ENCODE peak calls at places on chromosomes 2 and 18, in four cellular contexts. L is IMR-90, N is H9, G is H1. E is an unnamed sample.
A peak's percentile ranks its signal among the peaks of the same experiment; 100 is the strongest.

GRCh38 chr18:21904856-21905255 is 164.3 kb downstream of the MIB1 start:
- DNase-seq in L (no peak), G (no peak), N (no peak), E (no peak)

GRCh38 chr2:65329551-65329950 is 101.9 kb downstream of the ACTR2 start:
- DNase-seq in N (no peak), G (no peak), L (no peak), E (no peak)

GRCh38 chr18:45066210-45066609 is 385.5 kb downstream of the SETBP1 start:
- DNase-seq in G (no peak), L (no peak), N (no peak), E (no peak)

GRCh38 chr2:158181171-158181570 is 79.5 kb downstream of the UPP2 start:
- DNase-seq in G (no peak), N (no peak), L (no peak), E (no peak)

GRCh38 chr18:12236934-12237832 is 17.0 kb upstream of the CIDEA start:
- DNase-seq in G (no peak), N (peak; percentile 86), L (peak; percentile 36), E (peak; percentile 63)

GRCh38 chr2:219404954-219405353 is 13.2 kb upstream of the DES start:
- DNase-seq in G (no peak), L (no peak), N (peak; percentile 82), E (no peak)

GRCh38 chr2:64115808-64116598 is 28.2 kb downstream of the PELI1 start:
- DNase-seq in N (no peak), G (no peak), L (no peak), E (no peak)

GRCh38 chr18:57687970-57688369 is 66.3 kb upstream of the NARS1 start:
- DNase-seq in L (no peak), N (no peak), G (no peak), E (no peak)

GRCh38 chr18:58529714-58530354 is 99.1 kb downstream of the ALPK2 start:
- DNase-seq in G (peak; percentile 25), N (peak; percentile 69), L (peak; percentile 68), E (peak; percentile 86)

GRCh38 chr2:235157746-235158482 is 206.1 kb downstream of the SH3BP4 start:
- DNase-seq in N (no peak), G (no peak), L (no peak), E (peak; percentile 18)

GRCh38 chr18:74654637-74655036 is 57.0 kb downstream of the ZNF407 start:
- DNase-seq in N (no peak), L (peak; percentile 66), G (no peak), E (no peak)

GRCh38 chr2:107428781-107429180 is 397.9 kb upstream of the RGPD4 start:
- DNase-seq in L (no peak), G (no peak), N (no peak), E (no peak)

GRCh38 chr2:179837408-179837807 is 24.0 kb downstream of the ZNF385B start:
- DNase-seq in L (peak; percentile 46), G (no peak), N (no peak), E (peak; percentile 74)

GRCh38 chr2:217527586-217528202 is 475.1 kb downstream of the TNS1 start:
- DNase-seq in G (no peak), L (peak; percentile 52), N (no peak), E (no peak)

GRCh38 chr2:239275037-239275685 is 125.7 kb downstream of the HDAC4 start:
- DNase-seq in G (no peak), N (no peak), L (peak; percentile 98), E (no peak)

GRCh38 chr2:190996947-190997346 is 17.0 kb downstream of the STAT1 start:
- DNase-seq in G (no peak), N (no peak), L (no peak), E (no peak)

GRCh38 chr2:181857471-181857870 is 34.1 kb upstream of the ITPRID2 start:
- DNase-seq in L (peak; percentile 58), N (no peak), G (no peak), E (no peak)

GRCh38 chr2:63990072-63990471 is 29.2 kb downstream of the VPS54 start:
- DNase-seq in N (no peak), G (no peak), L (no peak), E (no peak)

GRCh38 chr18:45951021-45951714 is 16.0 kb downstream of the EPG5 start:
- DNase-seq in G (no peak), N (no peak), L (peak; percentile 90), E (peak; percentile 16)

GRCh38 chr2:236634203-236634602 is 64.6 kb downstream of the ACKR3 start:
- DNase-seq in N (no peak), L (no peak), G (no peak), E (no peak)

GRCh38 chr2:230921806-230922595 is 3.0 kb downstream of the GPR55 start:
- DNase-seq in G (no peak), L (no peak), N (peak; percentile 21), E (no peak)

GRCh38 chr2:239285071-239285931 is 115.5 kb downstream of the HDAC4 start:
- DNase-seq in L (no peak), N (no peak), G (no peak), E (no peak)

GRCh38 chr2:150080115-150080514 is 407.4 kb downstream of the RND3 start:
- DNase-seq in N (no peak), G (no peak), L (peak; percentile 50), E (no peak)

GRCh38 chr18:46184296-46185080 is 80.3 kb downstream of the HAUS1 start:
- DNase-seq in N (no peak), L (no peak), G (no peak), E (no peak)

GRCh38 chr18:48594725-48595124 is 55.9 kb downstream of the CTIF start:
- DNase-seq in L (no peak), N (no peak), G (no peak), E (no peak)

GRCh38 chr2:108833219-108833618 is 46.6 kb downstream of the CCDC138 start:
- DNase-seq in G (no peak), L (peak; percentile 36), N (no peak), E (peak; percentile 2)

GRCh38 chr2:168174761-168175160 is 72.6 kb downstream of the STK39 start:
- DNase-seq in L (no peak), G (no peak), N (no peak), E (no peak)

GRCh38 chr2:240782886-240783818 is 36.9 kb downstream of the KIF1A start:
- DNase-seq in G (no peak), L (no peak), N (no peak), E (no peak)

GRCh38 chr2:68458962-68459361 is 8.1 kb downstream of the FBXO48 start:
- DNase-seq in L (peak; percentile 76), G (no peak), N (no peak), E (no peak)

GRCh38 chr2:175203621-175204496 is 22.3 kb upstream of the ATP5MC3 start:
- DNase-seq in N (peak; percentile 75), L (peak; percentile 47), G (no peak), E (peak; percentile 89)

GRCh38 chr2:67856866-67857265 is 205.9 kb downstream of the C1D start:
- DNase-seq in N (no peak), L (no peak), G (no peak), E (no peak)

GRCh38 chr18:50836521-50836957 is 16.7 kb upstream of the MRO start:
- DNase-seq in G (no peak), L (peak; percentile 35), N (no peak), E (no peak)

GRCh38 chr2:101697124-101697793 is at the start of gene MAP4K4:
- DNase-seq in N (peak; percentile 73), G (peak; percentile 34), L (peak; percentile 77), E (peak; percentile 90)
- H4K5ac ChIP-seq in N (no peak within 1 kb of the TSS), G (peak within 1 kb of the TSS; percentile 64), L (peak within 1 kb of the TSS; percentile 54), E (no peak within 1 kb of the TSS)

DNA sequence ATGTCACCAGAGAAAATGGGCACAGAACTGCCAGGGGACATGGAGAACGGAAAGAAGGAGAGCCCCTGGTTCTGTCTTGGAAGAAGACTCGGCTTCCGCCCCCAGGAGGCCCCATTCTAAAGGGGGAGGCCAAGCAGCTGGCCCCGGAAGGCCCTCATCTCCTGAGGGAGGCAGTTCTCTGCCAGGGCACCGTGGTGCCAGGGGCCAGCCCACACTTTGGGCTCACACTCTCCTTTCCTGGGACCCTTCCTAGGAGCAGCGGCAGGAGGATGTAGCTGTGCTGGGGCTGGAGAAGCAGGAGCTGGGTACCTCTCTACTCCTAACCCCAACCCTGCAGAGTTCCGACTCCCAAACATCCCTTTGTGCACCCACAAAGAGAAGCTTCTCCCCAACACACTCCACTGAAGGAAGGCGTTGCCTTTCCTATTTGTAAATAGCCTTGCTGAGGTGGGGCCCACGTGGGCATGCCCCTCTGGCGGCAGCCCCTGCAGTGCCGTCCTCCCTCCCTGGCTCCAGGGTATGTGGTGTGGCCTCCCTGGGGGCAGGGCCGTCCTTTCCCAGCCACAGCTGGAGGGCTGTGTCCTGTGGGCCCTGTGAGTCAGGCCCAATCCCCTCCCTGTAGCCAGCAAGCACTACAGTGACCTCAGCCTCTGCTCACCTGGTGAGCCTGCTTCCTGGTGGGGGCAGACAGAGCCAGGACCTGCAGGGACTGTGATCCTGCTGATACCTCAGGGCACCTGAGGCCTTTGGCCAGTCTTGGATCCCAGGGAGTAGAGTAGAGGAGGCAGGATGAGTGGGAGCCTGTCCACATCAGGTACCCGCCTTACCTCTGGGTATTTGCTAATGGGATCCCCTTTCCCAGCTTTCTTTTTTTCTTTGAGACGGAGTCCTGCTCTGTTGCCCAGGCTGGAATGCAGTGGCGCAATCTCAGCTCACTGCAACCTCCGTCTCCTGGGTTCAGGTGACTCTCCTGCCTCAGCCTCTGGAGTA is 26.6 kb downstream of the ZFP36L2 start:
- DNase-seq in G (no peak), N (peak; percentile 51), L (peak; percentile 15), E (peak; percentile 83)
- H4K8ac ChIP-seq in G (peak overlapping the region; percentile 7), N (no peak overlapping the region), L (no peak overlapping the region), E (no peak overlapping the region)

GRCh38 chr2:8568543-8569302 is 113.1 kb upstream of the ID2 start:
- DNase-seq in L (no peak), N (peak; percentile 11), G (no peak), E (no peak)
- H4K5ac ChIP-seq in L (no peak overlapping the region), N (no peak overlapping the region), G (no peak overlapping the region), E (no peak overlapping the region)

GRCh38 chr2:129876576-129876975 is 102.9 kb upstream of the RAB6C start:
- DNase-seq in L (no peak), N (no peak), G (no peak), E (no peak)
- H4K8ac ChIP-seq in L (no peak overlapping the region), N (no peak overlapping the region), G (no peak overlapping the region), E (no peak overlapping the region)

GRCh38 chr2:207160115-207160514 is 5.6 kb downstream of the KLF7 start:
- DNase-seq in L (peak; percentile 47), G (no peak), N (no peak), E (no peak)

GRCh38 chr2:207163053-207163814 is 2.5 kb downstream of the KLF7 start:
- DNase-seq in N (no peak), L (peak; percentile 92), G (no peak), E (peak; percentile 79)

GRCh38 chr2:207162319-207162718 is 3.4 kb downstream of the KLF7 start:
- DNase-seq in N (no peak), G (no peak), L (no peak), E (no peak)

GRCh38 chr2:207161724-207162123 is 4.0 kb downstream of the KLF7 start:
- DNase-seq in G (no peak), N (no peak), L (peak; percentile 76), E (no peak)

DNA sequence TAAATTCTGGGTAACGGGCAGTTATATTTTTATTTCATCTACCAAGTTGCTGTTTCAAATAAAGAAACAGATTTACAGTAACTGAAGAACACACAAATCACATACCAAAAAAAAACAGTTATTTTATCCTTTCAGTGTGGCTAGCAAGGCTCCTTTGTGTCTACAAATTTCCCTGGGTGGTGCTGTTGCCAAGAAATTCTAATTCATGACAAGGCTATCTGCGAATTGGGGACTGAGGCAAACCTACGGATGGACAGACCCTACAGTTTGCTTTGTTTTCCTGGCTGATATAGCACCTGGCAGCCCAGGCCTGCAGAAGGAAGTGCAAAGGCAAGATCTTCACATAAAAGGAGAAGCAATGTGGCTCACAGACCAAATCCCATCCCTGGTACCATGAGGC is 4.5 kb downstream of the KLF7 start:
- DNase-seq in N (no peak), G (no peak), L (no peak), E (no peak)
- H4K5ac ChIP-seq in N (no peak overlapping the region), G (no peak overlapping the region), L (no peak overlapping the region), E (no peak overlapping the region)

E was measured in mesendoderm.